ENCODE peak calls at places on chromosome 17, in five cellular contexts. F is thoracic aorta, B is OCI-LY7, R is heart left ventricle, U is body of pancreas. Y is an unnamed sample.
A peak's percentile ranks its signal among the peaks of the same experiment; 100 is the strongest.

GRCh38 chr17:31319253-31319661 is 2.2 kb downstream of the EVI2A start:
- DNase-seq in U (no peak), F (no peak), R (no peak), B (peak; percentile 87), Y (no peak)

GRCh38 chr17:49723423-49723822 is 15.7 kb upstream of the SLC35B1 start:
- DNase-seq in B (no peak), F (no peak), U (peak; percentile 32), R (peak; percentile 88), Y (peak; percentile 24)

GRCh38 chr17:62094175-62094574 is 29.1 kb upstream of the MED13 start:
- DNase-seq in U (no peak), F (no peak), B (no peak), R (no peak), Y (no peak)

GRCh38 chr17:74241847-74242246 is 28.5 kb downstream of the TTYH2 start:
- DNase-seq in U (no peak), B (no peak), R (no peak), F (no peak), Y (no peak)

GRCh38 chr17:37480427-37480826 is 9.3 kb upstream of the DUSP14 start:
- DNase-seq in F (no peak), B (no peak), R (no peak), U (no peak), Y (no peak)

GRCh38 chr17:72471296-72471695 is 350.5 kb downstream of the SOX9 start:
- DNase-seq in U (no peak), R (no peak), B (no peak), F (no peak), Y (no peak)

GRCh38 chr17:79923974-79924638 is 84.9 kb upstream of the CBX4 start:
- DNase-seq in B (peak; percentile 55), F (no peak), U (no peak), R (no peak), Y (no peak)

GRCh38 chr17:1762233-1762905 is 509 bp downstream of the SERPINF1 start:
- DNase-seq in F (no peak), B (no peak), U (no peak), R (peak; percentile 54), Y (peak; percentile 41)

GRCh38 chr17:2018716-2019490 is 6.2 kb downstream of the RTN4RL1 start:
- DNase-seq in R (no peak), U (no peak), F (no peak), B (no peak), Y (no peak)

DNA sequence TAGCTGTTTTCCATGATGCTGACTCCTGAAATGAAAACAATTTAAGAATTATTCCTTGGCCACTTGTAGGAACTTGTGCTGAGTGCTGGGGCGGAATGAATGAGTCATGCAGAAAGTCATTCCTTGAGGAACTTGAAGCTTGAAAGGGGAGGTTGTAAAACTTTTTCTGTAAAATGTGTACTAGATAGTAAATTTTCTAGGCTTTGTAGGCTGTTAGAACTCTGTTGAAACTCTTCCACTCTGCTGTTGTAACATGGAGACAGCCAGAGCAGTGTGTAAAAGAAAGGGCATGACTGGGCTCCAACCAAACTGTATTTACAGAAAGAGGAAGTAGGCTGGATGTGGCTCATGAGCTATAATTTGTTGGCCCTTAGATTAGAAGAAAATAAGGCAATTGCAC is 46.1 kb downstream of the ABCA8 start:
- DNase-seq in F (no peak), R (peak; percentile 46), U (peak; percentile 15), B (peak; percentile 20), Y (peak; percentile 50)
- H3K27ac ChIP-seq in F (peak overlapping the region; percentile 33), R (peak overlapping the region; percentile 59), U (no peak overlapping the region), B (no peak overlapping the region), Y (peak overlapping the region; percentile 74)

GRCh38 chr17:55730808-55731207 is 8.1 kb upstream of the TMEM100 start:
- DNase-seq in F (no peak), B (no peak), U (no peak), R (no peak), Y (no peak)

GRCh38 chr17:55729484-55729883 is 6.8 kb upstream of the TMEM100 start:
- DNase-seq in B (no peak), R (no peak), F (no peak), U (no peak), Y (no peak)

GRCh38 chr17:55734128-55734781 is 11.6 kb upstream of the TMEM100 start:
- DNase-seq in R (no peak), F (no peak), B (peak; percentile 45), U (no peak), Y (no peak)

GRCh38 chr17:55730380-55730779 is 7.7 kb upstream of the TMEM100 start:
- DNase-seq in U (no peak), R (no peak), F (no peak), B (no peak), Y (no peak)

DNA sequence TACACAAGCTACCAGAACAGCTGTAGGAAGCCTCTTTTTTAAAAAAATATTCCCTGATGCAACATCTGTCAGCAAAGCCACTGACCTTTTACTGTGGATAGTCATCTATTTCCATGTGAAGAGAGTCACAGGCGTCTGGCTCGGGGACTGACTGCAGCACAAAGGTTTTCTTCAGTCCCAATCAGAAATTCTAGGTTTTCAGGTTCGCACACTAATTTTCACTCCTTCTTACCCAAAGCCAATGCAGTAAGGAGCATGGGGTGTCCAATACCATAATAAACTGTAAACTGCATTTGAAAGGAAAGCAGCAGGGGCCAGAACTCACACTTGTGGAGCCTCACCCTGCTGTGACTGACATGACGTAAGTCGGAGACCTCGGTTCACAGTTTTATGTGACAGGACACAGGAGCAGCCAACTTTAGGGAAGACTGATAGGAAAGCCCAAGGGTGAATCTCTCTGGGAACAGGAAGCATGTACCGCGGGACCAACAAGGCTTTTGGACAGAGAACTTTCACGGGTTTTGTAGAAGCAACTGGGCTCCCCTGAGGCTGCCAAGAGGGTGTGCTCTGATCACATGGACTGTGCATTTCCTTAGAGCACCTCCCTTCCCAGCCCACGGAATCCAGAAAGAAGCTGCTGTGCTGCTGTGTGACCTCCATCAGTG is 9.1 kb upstream of the TMEM100 start:
- DNase-seq in R (peak; percentile 81), B (no peak), U (peak; percentile 20), F (no peak), Y (peak; percentile 54)
- H3K27ac ChIP-seq in R (peak overlapping the region; percentile 81), B (no peak overlapping the region), U (no peak overlapping the region), F (peak overlapping the region; percentile 4), Y (peak overlapping the region; percentile 93)

GRCh38 chr17:78174870-78175642 is 6.7 kb downstream of the SYNGR2 start:
- DNase-seq in R (no peak), F (no peak), B (peak; percentile 53), U (peak; percentile 86), Y (no peak)
- H3K27ac ChIP-seq in R (peak overlapping the region; percentile 79), F (peak overlapping the region; percentile 93), B (no peak overlapping the region), U (peak overlapping the region; percentile 78), Y (peak overlapping the region; percentile 83)

DNA sequence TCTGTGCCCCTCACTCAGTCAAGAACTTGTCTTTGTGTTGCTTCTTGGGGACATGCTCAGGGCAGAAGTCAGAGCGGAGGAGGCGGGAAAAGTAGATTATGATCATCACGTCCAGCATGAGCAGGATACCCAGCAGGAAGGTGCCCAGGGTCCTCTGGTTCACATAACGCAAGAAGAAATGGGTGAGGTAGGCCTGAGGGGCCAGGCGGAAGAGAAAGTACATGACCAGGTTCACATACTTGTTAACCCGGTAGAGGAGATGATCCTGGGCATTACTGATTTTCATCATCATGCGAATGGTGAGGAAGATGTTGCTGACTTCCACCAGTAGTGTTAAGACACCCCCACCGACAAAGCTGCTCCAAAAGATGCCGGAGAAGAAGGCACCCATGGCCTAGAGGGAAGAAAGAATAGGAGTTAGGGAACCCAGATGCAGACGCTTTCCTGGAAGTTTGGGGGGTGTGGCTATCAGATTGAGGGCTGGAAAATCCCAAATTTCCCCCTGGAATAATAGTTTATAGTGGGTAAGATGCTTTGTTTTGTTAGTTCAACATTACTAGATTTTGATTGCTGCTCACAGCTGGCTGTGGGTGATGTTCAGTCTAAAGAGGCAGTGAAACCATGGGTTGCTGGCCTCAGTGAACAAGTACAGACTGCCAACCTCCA is 1.4 kb downstream of the TLCD1 start:
- DNase-seq in F (no peak), U (no peak), B (peak; percentile 28), R (no peak), Y (no peak)
- H3K27ac ChIP-seq in F (no peak overlapping the region), U (no peak overlapping the region), B (peak overlapping the region; percentile 82), R (peak overlapping the region; percentile 2), Y (peak overlapping the region; percentile 100)

GRCh38 chr17:333626-334396 is 18.8 kb downstream of the RPH3AL start:
- DNase-seq in R (peak; percentile 85), U (peak; percentile 92), F (no peak), B (no peak), Y (peak; percentile 72)
- H3K27ac ChIP-seq in R (peak overlapping the region; percentile 81), U (peak overlapping the region; percentile 98), F (no peak overlapping the region), B (no peak overlapping the region), Y (peak overlapping the region; percentile 40)

GRCh38 chr17:67239597-67239996 is 5.4 kb downstream of the HELZ start:
- DNase-seq in B (no peak), U (no peak), R (no peak), F (no peak), Y (no peak)
- H3K27ac ChIP-seq in B (no peak overlapping the region), U (no peak overlapping the region), R (no peak overlapping the region), F (no peak overlapping the region), Y (no peak overlapping the region)

GRCh38 chr17:63447688-63448005 is 1.5 kb upstream of the CYB561 start:
- DNase-seq in U (no peak), B (no peak), F (no peak), R (no peak), Y (no peak)
- H3K27ac ChIP-seq in U (peak overlapping the region; percentile 21), B (no peak overlapping the region), F (no peak overlapping the region), R (peak overlapping the region; percentile 76), Y (peak overlapping the region; percentile 93)

GRCh38 chr17:21174186-21174585 is 39.8 kb downstream of the TMEM11 start:
- DNase-seq in F (no peak), R (no peak), B (no peak), U (no peak), Y (no peak)
- H3K27ac ChIP-seq in F (peak overlapping the region; percentile 31), R (peak overlapping the region; percentile 22), B (no peak overlapping the region), U (no peak overlapping the region), Y (no peak overlapping the region)

GRCh38 chr17:33127706-33128105 is 136.1 kb downstream of the SPACA3 start:
- DNase-seq in F (no peak), B (no peak), U (no peak), R (no peak), Y (no peak)
- H3K27ac ChIP-seq in F (no peak overlapping the region), B (no peak overlapping the region), U (no peak overlapping the region), R (no peak overlapping the region), Y (no peak overlapping the region)